ENCODE peak calls at places on chromosomes 2 and 18, in nine cellular contexts. I is stimulated activated CD8-positive, alpha-beta memory T cell treated with anti-CD3 and anti-CD28 coated beads, Interleukin-15, amount 100 ng/mL, for 1 hour; M is WTC11; H is left cardiac atrium; V is cardiac fibroblast; T is tibial nerve; K is stimulated activated naive CD8-positive, alpha-beta T cell treated with anti-CD3 and anti-CD28 coated beads, Interleukin-15, Interleukin-2, amounts not matched to agents 100 U/mL and 50 U/mL, for 24 hours; F is iris pigment epithelial cell; A is GM10248. B is an unnamed sample.

GRCh38 chr2:60391250-60392013 is 162.0 kb downstream of the BCL11A start:
- DNase-seq in I (no peak), M (no peak), H (no peak), V (no peak), T (no peak), K (no peak), F (no peak), A (no peak), B (no peak)

GRCh38 chr18:25239636-25240468 is 112.1 kb downstream of the ZNF521 start:
- DNase-seq in I (no peak), M (no peak), H (no peak), V (peak), T (no peak), K (no peak), F (peak), A (no peak), B (no peak)

GRCh38 chr18:80009661-80010550 is 21.5 kb upstream of the TXNL4A start:
- DNase-seq in I (no peak), M (no peak), H (peak), V (peak), T (no peak), K (no peak), F (peak), A (no peak), B (no peak)

GRCh38 chr2:172609488-172609887 is 53.6 kb downstream of the PDK1 start:
- DNase-seq in I (no peak), M (no peak), H (no peak), V (no peak), T (no peak), K (no peak), F (no peak), A (no peak), B (no peak)

GRCh38 chr18:77208969-77209368 is 40.7 kb upstream of the GALR1 start:
- DNase-seq in I (no peak), M (no peak), H (peak), V (peak), T (no peak), K (peak), F (peak), A (peak), B (peak)

GRCh38 chr18:49623571-49623970 is 61.7 kb downstream of the LIPG start:
- DNase-seq in I (no peak), M (no peak), H (no peak), V (no peak), T (no peak), K (no peak), F (no peak), A (no peak), B (no peak)

GRCh38 chr2:109148347-109148746 is 19.3 kb downstream of the SH3RF3 start:
- DNase-seq in I (no peak), M (no peak), H (no peak), V (peak), T (no peak), K (no peak), F (no peak), A (no peak), B (no peak)

GRCh38 chr18:80259610-80260009 is 12.3 kb upstream of the PARD6G start:
- DNase-seq in I (no peak), M (no peak), H (no peak), V (no peak), T (no peak), K (no peak), F (no peak), A (no peak), B (no peak)

GRCh38 chr2:174263989-174264388 is 15.7 kb upstream of the OLA1 start:
- DNase-seq in I (no peak), M (no peak), H (no peak), V (peak), T (no peak), K (no peak), F (peak), A (no peak), B (no peak)

GRCh38 chr18:50310080-50310479 is 22.6 kb upstream of the CXXC1 start:
- DNase-seq in I (no peak), M (no peak), H (no peak), V (no peak), T (no peak), K (no peak), F (no peak), A (no peak), B (no peak)

GRCh38 chr2:65751422-65751821 is 319.0 kb upstream of the SPRED2 start:
- DNase-seq in I (no peak), M (no peak), H (no peak), V (no peak), T (no peak), K (no peak), F (no peak), A (no peak), B (no peak)

GRCh38 chr2:20232837-20233207 is 7.9 kb upstream of the SDC1 start:
- DNase-seq in I (no peak), M (no peak), H (no peak), V (no peak), T (no peak), K (no peak), F (no peak), A (no peak), B (no peak)

GRCh38 chr18:57846258-57846657 is 43.1 kb upstream of the ATP8B1 start:
- DNase-seq in I (no peak), M (no peak), H (no peak), V (peak), T (no peak), K (no peak), F (peak), A (no peak), B (no peak)

GRCh38 chr2:180110469-180110868 is 103.4 kb upstream of the CWC22 start:
- DNase-seq in I (no peak), M (no peak), H (no peak), V (no peak), T (no peak), K (no peak), F (no peak), A (no peak), B (no peak)

GRCh38 chr2:9310390-9310789 is 103.8 kb downstream of the ASAP2 start:
- DNase-seq in I (no peak), M (no peak), H (peak), V (peak), T (peak), K (no peak), F (peak), A (no peak), B (no peak)

GRCh38 chr18:2898131-2898640 is 51.4 kb downstream of the EMILIN2 start:
- DNase-seq in I (no peak), M (no peak), H (no peak), V (no peak), T (no peak), K (no peak), F (no peak), A (peak), B (peak)

GRCh38 chr2:232211743-232212686 is 166.5 kb upstream of the ALPP start:
- DNase-seq in I (no peak), M (no peak), H (no peak), V (no peak), T (no peak), K (no peak), F (no peak), A (no peak), B (no peak)

GRCh38 chr2:76998713-76999112 is 523.5 kb downstream of the LRRTM4 start:
- DNase-seq in I (no peak), M (no peak), H (no peak), V (no peak), T (no peak), K (no peak), F (peak), A (no peak), B (no peak)

GRCh38 chr2:150162241-150162942 is 325.1 kb downstream of the RND3 start:
- DNase-seq in I (no peak), M (no peak), H (no peak), V (no peak), T (no peak), K (no peak), F (no peak), A (no peak), B (no peak)

GRCh38 chr2:73063909-73064875 is 7.3 kb downstream of the SFXN5 start:
- DNase-seq in I (no peak), M (peak), H (no peak), V (peak), T (no peak), K (no peak), F (peak), A (no peak), B (no peak)

GRCh38 chr18:76350134-76351025 is 144.7 kb downstream of the ZNF516 start:
- DNase-seq in I (no peak), M (no peak), H (no peak), V (no peak), T (no peak), K (no peak), F (no peak), A (no peak), B (peak)

GRCh38 chr2:51120754-51121280 is 88.9 kb upstream of the NRXN1 start:
- DNase-seq in I (no peak), M (no peak), H (no peak), V (no peak), T (no peak), K (no peak), F (peak), A (no peak), B (no peak)

GRCh38 chr2:28949617-28950305 is 31.3 kb upstream of the TOGARAM2 start:
- DNase-seq in I (no peak), M (no peak), H (no peak), V (no peak), T (no peak), K (no peak), F (no peak), A (no peak), B (no peak)

GRCh38 chr18:46335551-46336059 is 231.4 kb downstream of the HAUS1 start:
- DNase-seq in I (no peak), M (peak), H (no peak), V (peak), T (no peak), K (no peak), F (no peak), A (no peak), B (no peak)

GRCh38 chr2:43192039-43192438 is 34.4 kb downstream of the ZFP36L2 start:
- DNase-seq in I (no peak), M (peak), H (no peak), V (no peak), T (no peak), K (no peak), F (no peak), A (no peak), B (no peak)

GRCh38 chr2:130251520-130251864 is 53.3 kb upstream of the TUBA3E start:
- DNase-seq in I (no peak), M (no peak), H (no peak), V (no peak), T (no peak), K (no peak), F (peak), A (no peak), B (no peak)

GRCh38 chr2:202491514-202491913 is 115.4 kb downstream of the BMPR2 start:
- DNase-seq in I (no peak), M (no peak), H (no peak), V (no peak), T (no peak), K (no peak), F (no peak), A (no peak), B (no peak)

GRCh38 chr2:79711098-79711497 is 198.2 kb downstream of the CTNNA2 start:
- DNase-seq in I (no peak), M (no peak), H (no peak), V (no peak), T (no peak), K (no peak), F (no peak), A (no peak), B (no peak)

GRCh38 chr2:83224591-83224990 is 1234.5 kb downstream of the SUCLG1 start:
- DNase-seq in I (no peak), M (no peak), H (no peak), V (no peak), T (no peak), K (no peak), F (no peak), A (no peak), B (no peak)

GRCh38 chr2:132274000-132274399 is 112.2 kb upstream of the ANKRD30BL start:
- DNase-seq in I (no peak), M (no peak), H (no peak), V (no peak), T (no peak), K (no peak), F (no peak), A (no peak), B (no peak)